ENCODE peak calls at places on chromosomes 6 and 20, in ten cellular contexts. O, U, J, T, N, B, C, Q, W and H are unnamed samples.
A peak's percentile ranks its signal among the peaks of the same experiment; 100 is the strongest.

GRCh38 chr6:2531426-2532208 is 219.1 kb downstream of the MYLK4 start:
- DNase-seq in U (no peak), C (peak; percentile 94), T (no peak), Q (no peak), N (no peak), B (no peak), W (no peak), J (no peak), O (peak; percentile 78), H (no peak)

GRCh38 chr6:105545947-105546710 is 143.2 kb upstream of the PREP start:
- DNase-seq in J (no peak), T (no peak), C (peak; percentile 90), O (peak; percentile 77), Q (no peak), U (no peak), B (no peak), N (no peak), W (no peak), H (no peak)

GRCh38 chr6:19380287-19380686 is 456.9 kb upstream of the ID4 start:
- DNase-seq in B (no peak), W (no peak), O (peak; percentile 21), C (peak; percentile 48), U (no peak), Q (no peak), T (no peak), N (no peak), J (no peak), H (no peak)

GRCh38 chr20:43528258-43528875 is 20.9 kb downstream of the L3MBTL1 start:
- DNase-seq in O (no peak), B (no peak), C (no peak), T (no peak), U (no peak), N (no peak), W (no peak), J (no peak), Q (peak; percentile 60), H (no peak)

GRCh38 chr6:130620338-130620781 is 206.8 kb upstream of the SMLR1 start:
- DNase-seq in O (peak; percentile 70), C (peak; percentile 45), J (no peak), Q (no peak), N (no peak), U (no peak), B (no peak), W (no peak), T (no peak), H (no peak)

GRCh38 chr20:48814633-48815032 is 13.2 kb downstream of the PREX1 start:
- DNase-seq in Q (no peak), B (no peak), N (no peak), T (no peak), O (no peak), U (no peak), C (no peak), W (no peak), J (no peak), H (no peak)

GRCh38 chr6:28090902-28091586 is 10.7 kb downstream of the ZNF165 start:
- DNase-seq in B (peak; percentile 7), O (peak; percentile 29), W (no peak), N (no peak), T (no peak), J (no peak), Q (no peak), C (no peak), U (no peak), H (no peak)

GRCh38 chr20:20304942-20305341 is 63.0 kb upstream of the INSM1 start:
- DNase-seq in N (no peak), B (no peak), C (no peak), T (no peak), Q (no peak), W (no peak), J (no peak), U (no peak), O (no peak), H (no peak)